ENCODE peak calls at places on chromosomes 6 and 20, in six cellular contexts. J is Kasumi-1, Z is T-helper 9 cell, L is NCI-H82, W is endothelial cell, I is Calu3. G is an unnamed sample.
A peak's percentile ranks its signal among the peaks of the same experiment; 100 is the strongest.

GRCh38 chr6:114227944-114228343 is 114.9 kb downstream of the HS3ST5 start:
- DNase-seq in J (no peak), Z (no peak), L (no peak), W (no peak), I (no peak), G (no peak)

GRCh38 chr6:113694278-113695077 is 162.7 kb upstream of the MARCKS start:
- DNase-seq in J (no peak), Z (no peak), L (no peak), W (no peak), I (no peak), G (peak; percentile 71)

GRCh38 chr6:163392533-163392932 is 22.0 kb upstream of the QKI start:
- DNase-seq in J (no peak), Z (no peak), L (no peak), W (no peak), I (peak; percentile 69), G (peak; percentile 73)

GRCh38 chr6:92847988-92848387 is 571.4 kb downstream of the EPHA7 start:
- DNase-seq in J (no peak), Z (no peak), L (peak; percentile 57), W (no peak), I (no peak), G (no peak)

GRCh38 chr6:137736919-137737318 is 130.1 kb upstream of the TNFAIP3 start:
- DNase-seq in J (no peak), Z (no peak), L (no peak), W (no peak), I (no peak), G (no peak)

GRCh38 chr6:167669870-167670802 is 156.6 kb upstream of the AFDN start:
- DNase-seq in J (no peak), Z (no peak), L (no peak), W (no peak), I (no peak), G (no peak)

GRCh38 chr6:44824567-44824966 is 437.1 kb downstream of the CDC5L start:
- DNase-seq in J (no peak), Z (no peak), L (no peak), W (no peak), I (no peak), G (no peak)

GRCh38 chr20:4569092-4569491 is 152.6 kb upstream of the PRND start:
- DNase-seq in J (peak; percentile 21), Z (no peak), L (peak; percentile 16), W (no peak), I (no peak), G (no peak)

GRCh38 chr6:105135907-105136432 is 43.8 kb downstream of the POPDC3 start:
- DNase-seq in J (no peak), Z (no peak), L (peak; percentile 55), W (no peak), I (no peak), G (peak; percentile 12)